ENCODE peak calls at places on chromosomes 7 and 10, in seven cellular contexts. One of them, this sample, is unnamed.
A peak's percentile ranks its signal among the peaks of the same experiment; 100 is the strongest.

GRCh38 chr10:129035052-129035805 is 431.8 kb upstream of the MGMT start:
- DNase-seq in GM12878: no peak
- DNase-seq in GM12892: no peak
- DNase-seq in K562: no peak
- DNase-seq in SK-N-SH: no peak
- DNase-seq in HepG2: no peak
- DNase-seq in H1: no peak
- DNase-seq in this sample: no peak

GRCh38 chr7:113015038-113015645 is 71.5 kb downstream of the GPR85 start:
- DNase-seq in GM12878: no peak
- DNase-seq in GM12892: no peak
- DNase-seq in K562: no peak
- DNase-seq in SK-N-SH: peak; percentile 55
- DNase-seq in HepG2: peak; percentile 11
- DNase-seq in H1: no peak
- DNase-seq in this sample: no peak

GRCh38 chr10:68237173-68237572 is 5.3 kb upstream of the ATOH7 start:
- DNase-seq in GM12878: no peak
- DNase-seq in GM12892: no peak
- DNase-seq in K562: no peak
- DNase-seq in SK-N-SH: no peak
- DNase-seq in HepG2: no peak
- DNase-seq in H1: no peak
- DNase-seq in this sample: no peak

GRCh38 chr10:46530249-46531186 is 25.9 kb downstream of the GPRIN2 start:
- DNase-seq in GM12878: no peak
- DNase-seq in GM12892: no peak
- DNase-seq in K562: no peak
- DNase-seq in SK-N-SH: no peak
- DNase-seq in HepG2: peak; percentile 49
- DNase-seq in H1: no peak
- DNase-seq in this sample: no peak

GRCh38 chr10:110739811-110740271 is 95.7 kb downstream of the RBM20 start:
- DNase-seq in GM12878: no peak
- DNase-seq in GM12892: no peak
- DNase-seq in K562: no peak
- DNase-seq in SK-N-SH: no peak
- DNase-seq in HepG2: peak; percentile 90
- DNase-seq in H1: no peak
- DNase-seq in this sample: no peak

GRCh38 chr10:61608255-61609040 is 54.3 kb upstream of the CABCOCO1 start:
- DNase-seq in GM12878: no peak
- DNase-seq in GM12892: no peak
- DNase-seq in K562: no peak
- DNase-seq in SK-N-SH: no peak
- DNase-seq in HepG2: no peak
- DNase-seq in H1: no peak
- DNase-seq in this sample: no peak

GRCh38 chr10:16948335-16948734 is 131.1 kb upstream of the RSU1 start:
- DNase-seq in GM12878: no peak
- DNase-seq in GM12892: no peak
- DNase-seq in K562: no peak
- DNase-seq in SK-N-SH: no peak
- DNase-seq in HepG2: no peak
- DNase-seq in H1: no peak
- DNase-seq in this sample: no peak

GRCh38 chr10:3136336-3136735 is 36.2 kb downstream of the PITRM1 start:
- DNase-seq in GM12878: no peak
- DNase-seq in GM12892: no peak
- DNase-seq in K562: no peak
- DNase-seq in SK-N-SH: no peak
- DNase-seq in HepG2: no peak
- DNase-seq in H1: no peak
- DNase-seq in this sample: no peak

GRCh38 chr7:90155206-90155605 is 937 bp downstream of the STEAP1 start:
- DNase-seq in GM12878: no peak
- DNase-seq in GM12892: no peak
- DNase-seq in K562: no peak
- DNase-seq in SK-N-SH: no peak
- DNase-seq in HepG2: no peak
- DNase-seq in H1: no peak
- DNase-seq in this sample: no peak

GRCh38 chr7:32059289-32060045 is 10.7 kb downstream of the PDE1C start:
- DNase-seq in GM12878: no peak
- DNase-seq in GM12892: no peak
- DNase-seq in K562: no peak
- DNase-seq in SK-N-SH: no peak
- DNase-seq in HepG2: no peak
- DNase-seq in H1: no peak
- DNase-seq in this sample: no peak

GRCh38 chr7:138891446-138891810 is 89.8 kb downstream of the KIAA1549 start:
- DNase-seq in GM12878: no peak
- DNase-seq in GM12892: no peak
- DNase-seq in K562: no peak
- DNase-seq in SK-N-SH: peak; percentile 80
- DNase-seq in HepG2: no peak
- DNase-seq in H1: no peak
- DNase-seq in this sample: no peak

GRCh38 chr7:132764762-132765161 is 188.5 kb upstream of the PLXNA4 start:
- DNase-seq in GM12878: no peak
- DNase-seq in GM12892: no peak
- DNase-seq in K562: no peak
- DNase-seq in SK-N-SH: no peak
- DNase-seq in HepG2: no peak
- DNase-seq in H1: no peak
- DNase-seq in this sample: no peak

GRCh38 chr7:28311670-28312069 is 100.6 kb upstream of the CREB5 start:
- DNase-seq in GM12878: no peak
- DNase-seq in GM12892: no peak
- DNase-seq in K562: no peak
- DNase-seq in SK-N-SH: no peak
- DNase-seq in HepG2: no peak
- DNase-seq in H1: no peak
- DNase-seq in this sample: no peak

GRCh38 chr7:50409856-50410468 is 40.2 kb downstream of the FIGNL1 start:
- DNase-seq in GM12878: peak; percentile 94
- DNase-seq in GM12892: peak; percentile 37
- DNase-seq in K562: no peak
- DNase-seq in SK-N-SH: no peak
- DNase-seq in HepG2: no peak
- DNase-seq in H1: no peak
- DNase-seq in this sample: no peak

GRCh38 chr10:2914741-2915140 is 152.6 kb upstream of the PFKP start:
- DNase-seq in GM12878: no peak
- DNase-seq in GM12892: no peak
- DNase-seq in K562: no peak
- DNase-seq in SK-N-SH: no peak
- DNase-seq in HepG2: no peak
- DNase-seq in H1: no peak
- DNase-seq in this sample: no peak

GRCh38 chr7:120856621-120857352 is 1.2 kb downstream of the TSPAN12 start:
- DNase-seq in GM12878: peak; percentile 73
- DNase-seq in GM12892: peak; percentile 26
- DNase-seq in K562: peak; percentile 52
- DNase-seq in SK-N-SH: peak; percentile 65
- DNase-seq in HepG2: peak; percentile 18
- DNase-seq in H1: peak; percentile 79
- DNase-seq in this sample: peak; percentile 32

GRCh38 chr7:2936301-2936700 is 92.2 kb upstream of the GNA12 start:
- DNase-seq in GM12878: no peak
- DNase-seq in GM12892: no peak
- DNase-seq in K562: no peak
- DNase-seq in SK-N-SH: peak; percentile 11
- DNase-seq in HepG2: no peak
- DNase-seq in H1: no peak
- DNase-seq in this sample: no peak

GRCh38 chr7:30459591-30460245 is 18.9 kb downstream of the NOD1 start:
- DNase-seq in GM12878: no peak
- DNase-seq in GM12892: no peak
- DNase-seq in K562: no peak
- DNase-seq in SK-N-SH: peak; percentile 62
- DNase-seq in HepG2: peak; percentile 45
- DNase-seq in H1: no peak
- DNase-seq in this sample: no peak

GRCh38 chr7:93927585-93927984 is 6.0 kb downstream of the GNG11 start:
- DNase-seq in GM12878: no peak
- DNase-seq in GM12892: no peak
- DNase-seq in K562: no peak
- DNase-seq in SK-N-SH: no peak
- DNase-seq in HepG2: no peak
- DNase-seq in H1: no peak
- DNase-seq in this sample: no peak

GRCh38 chr7:6630007-6630849 is 6.9 kb upstream of the ZNF316 start:
- DNase-seq in GM12878: no peak
- DNase-seq in GM12892: no peak
- DNase-seq in K562: no peak
- DNase-seq in SK-N-SH: no peak
- DNase-seq in HepG2: no peak
- DNase-seq in H1: no peak
- DNase-seq in this sample: no peak

GRCh38 chr7:6624246-6624611 is 8.8 kb downstream of the ZNF853 start:
- DNase-seq in GM12878: no peak
- DNase-seq in GM12892: no peak
- DNase-seq in K562: no peak
- DNase-seq in SK-N-SH: no peak
- DNase-seq in HepG2: no peak
- DNase-seq in H1: no peak
- DNase-seq in this sample: no peak

GRCh38 chr7:6631605-6632004 is 5.5 kb upstream of the ZNF316 start:
- DNase-seq in GM12878: no peak
- DNase-seq in GM12892: no peak
- DNase-seq in K562: no peak
- DNase-seq in SK-N-SH: no peak
- DNase-seq in HepG2: no peak
- DNase-seq in H1: no peak
- DNase-seq in this sample: no peak

GRCh38 chr7:6623589-6624245 is 8.3 kb downstream of the ZNF853 start:
- DNase-seq in GM12878: no peak
- DNase-seq in GM12892: no peak
- DNase-seq in K562: no peak
- DNase-seq in SK-N-SH: no peak
- DNase-seq in HepG2: no peak
- DNase-seq in H1: no peak
- DNase-seq in this sample: no peak

GRCh38 chr7:6628045-6628444 is 9.1 kb upstream of the ZNF316 start:
- DNase-seq in GM12878: no peak
- DNase-seq in GM12892: no peak
- DNase-seq in K562: no peak
- DNase-seq in SK-N-SH: no peak
- DNase-seq in HepG2: no peak
- DNase-seq in H1: no peak
- DNase-seq in this sample: no peak
- TF ChIP-seq TAF1 in GM12878: no peak
- TF ChIP-seq TAF1 in GM12892: no peak
- TF ChIP-seq TAF1 in K562: no peak
- TF ChIP-seq TAF1 in SK-N-SH: no peak
- TF ChIP-seq TAF1 in HepG2: no peak
- TF ChIP-seq TAF1 in H1: no peak
- TF ChIP-seq TAF1 in this sample: no peak

DNA sequence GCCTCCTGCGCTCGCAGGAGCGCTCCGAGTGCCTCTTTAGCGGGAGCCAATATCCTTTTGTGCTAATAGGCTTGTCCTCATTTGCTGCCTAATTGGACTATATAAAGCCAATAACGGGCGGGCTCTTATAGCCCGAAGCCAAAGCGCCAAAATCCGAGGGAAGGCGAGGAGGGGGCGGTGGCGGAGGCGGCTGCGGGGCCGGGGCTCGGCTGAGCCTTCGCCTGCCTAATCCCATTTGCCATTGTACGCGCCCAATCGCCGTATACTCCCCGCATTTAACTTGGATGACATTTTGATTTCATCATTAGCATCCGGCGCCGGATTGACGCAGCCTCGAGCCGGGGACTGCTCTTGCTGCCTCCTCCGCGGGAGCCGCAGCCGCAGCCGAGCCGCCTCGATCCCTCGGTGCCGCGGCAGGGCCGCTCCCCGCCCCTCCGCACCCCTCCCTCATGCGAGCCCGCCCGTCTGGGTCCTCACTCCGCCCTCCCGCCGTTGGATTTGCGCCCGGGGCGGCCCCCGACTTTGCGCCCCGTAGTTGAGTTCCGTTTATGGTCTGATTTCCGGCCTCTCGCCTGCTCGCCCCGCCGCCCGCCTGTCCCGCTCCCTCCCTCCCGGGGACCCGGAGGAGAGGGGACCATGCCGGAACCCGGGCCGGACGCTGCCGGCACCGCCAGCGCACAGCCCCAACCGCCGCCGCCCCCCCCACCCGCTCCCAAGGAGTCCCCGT is at the start of gene HMX3:
- DNase-seq in GM12878: no peak
- DNase-seq in GM12892: peak; percentile 73
- DNase-seq in K562: peak; percentile 63
- DNase-seq in SK-N-SH: peak; percentile 57
- DNase-seq in HepG2: no peak
- DNase-seq in H1: peak; percentile 85
- DNase-seq in this sample: peak; percentile 63
- TF ChIP-seq TAF1 in GM12878: no peak
- TF ChIP-seq TAF1 in GM12892: no peak
- TF ChIP-seq TAF1 in K562: peak; percentile 26
- TF ChIP-seq TAF1 in SK-N-SH: no peak
- TF ChIP-seq TAF1 in HepG2: no peak
- TF ChIP-seq TAF1 in H1: no peak
- TF ChIP-seq TAF1 in this sample: no peak

DNA sequence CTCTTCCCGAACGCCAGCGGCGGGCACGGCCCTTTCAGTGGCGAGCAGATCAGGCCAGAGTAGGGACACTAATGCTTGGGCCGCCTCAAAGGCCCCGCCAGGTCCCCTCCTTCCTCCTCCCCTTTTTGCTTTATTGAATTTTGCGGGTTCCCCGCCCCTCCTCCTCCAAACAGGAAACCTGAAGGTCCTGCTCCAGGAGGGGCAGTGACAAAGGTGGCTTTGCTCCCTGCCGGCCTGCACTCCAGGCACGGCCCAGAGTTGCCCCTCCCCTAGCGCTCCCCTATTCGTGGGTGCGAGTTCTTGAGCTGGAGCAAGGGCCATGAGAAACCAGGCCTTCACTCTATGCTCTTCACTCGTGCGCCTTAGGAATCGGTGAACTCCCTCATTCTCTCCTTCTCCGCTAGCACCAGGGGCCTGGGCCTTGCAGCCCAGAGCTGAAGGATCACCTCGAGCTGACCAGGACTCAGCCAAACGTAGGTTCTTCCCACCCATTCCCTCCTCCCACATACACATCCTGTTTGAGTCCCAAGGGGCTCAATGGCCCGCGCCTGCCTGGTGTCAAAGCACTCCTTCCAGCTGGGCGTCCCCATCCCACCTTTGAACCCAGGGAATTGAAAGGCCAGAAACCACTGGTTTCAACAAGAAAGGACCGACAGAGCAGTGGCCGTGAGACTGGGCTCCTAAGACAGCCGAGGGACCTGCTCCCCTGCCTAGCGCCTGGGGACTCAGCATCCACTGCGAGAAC is 629 bp upstream of the HOXA6 start:
- DNase-seq in GM12878: no peak
- DNase-seq in GM12892: no peak
- DNase-seq in K562: no peak
- DNase-seq in SK-N-SH: peak; percentile 36
- DNase-seq in HepG2: no peak
- DNase-seq in H1: peak; percentile 57
- DNase-seq in this sample: no peak
- TF ChIP-seq TAF1 in GM12878: no peak
- TF ChIP-seq TAF1 in GM12892: no peak
- TF ChIP-seq TAF1 in K562: no peak
- TF ChIP-seq TAF1 in SK-N-SH: no peak
- TF ChIP-seq TAF1 in HepG2: no peak
- TF ChIP-seq TAF1 in H1: no peak
- TF ChIP-seq TAF1 in this sample: no peak

GRCh38 chr7:18400726-18401125 is 94.8 kb upstream of the HDAC9 start:
- DNase-seq in GM12878: no peak
- DNase-seq in GM12892: no peak
- DNase-seq in K562: no peak
- DNase-seq in SK-N-SH: no peak
- DNase-seq in HepG2: no peak
- DNase-seq in H1: no peak
- DNase-seq in this sample: no peak
- TF ChIP-seq TAF1 in GM12878: no peak
- TF ChIP-seq TAF1 in GM12892: no peak
- TF ChIP-seq TAF1 in K562: no peak
- TF ChIP-seq TAF1 in SK-N-SH: no peak
- TF ChIP-seq TAF1 in HepG2: no peak
- TF ChIP-seq TAF1 in H1: no peak
- TF ChIP-seq TAF1 in this sample: no peak

This sample was measured in GM12891.